ENCODE peak calls at places on chromosomes 13 and 19, in six cellular contexts. P is cardiac muscle cell, N is K562, Q is adrenal gland, R is brain microvascular endothelial cell, I is H9. H is an unnamed sample.
A peak's percentile ranks its signal among the peaks of the same experiment; 100 is the strongest.

GRCh38 chr19:4730740-4731171 is 7.1 kb upstream of the DPP9 start:
- DNase-seq in P (no peak), N (peak; percentile 66), Q (no peak), R (no peak), I (peak; percentile 72), H (peak; percentile 58)

GRCh38 chr13:33642374-33643065 is 175.4 kb upstream of the RFC3 start:
- DNase-seq in P (no peak), N (no peak), Q (peak; percentile 62), R (no peak), I (no peak), H (no peak)

GRCh38 chr19:17136026-17136425 is 60.4 kb downstream of the MYO9B start:
- DNase-seq in P (no peak), N (no peak), Q (no peak), R (no peak), I (no peak), H (no peak)

GRCh38 chr19:30070198-30070969 is 128.3 kb downstream of the URI1 start:
- DNase-seq in P (no peak), N (no peak), Q (no peak), R (no peak), I (peak; percentile 21), H (no peak)

GRCh38 chr19:45973564-45974338 is at the start of gene NOVA2:
- DNase-seq in P (peak; percentile 78), N (peak; percentile 90), Q (peak; percentile 66), R (peak; percentile 56), I (peak; percentile 96), H (peak; percentile 86)

GRCh38 chr13:64158910-64159309 is 2743.3 kb upstream of the PCDH20 start:
- DNase-seq in P (no peak), N (peak; percentile 0), Q (no peak), R (peak; percentile 63), I (no peak), H (no peak)

GRCh38 chr19:5718032-5718578 is 1.8 kb downstream of the LONP1 start:
- DNase-seq in P (no peak), N (peak; percentile 46), Q (peak; percentile 77), R (peak; percentile 62), I (no peak), H (no peak)

GRCh38 chr13:26897706-26898550 is 137.3 kb upstream of the GPR12 start:
- DNase-seq in P (no peak), N (no peak), Q (no peak), R (no peak), I (no peak), H (no peak)

GRCh38 chr13:101289764-101290163 is 126.5 kb downstream of the NALCN start:
- DNase-seq in P (peak; percentile 73), N (no peak), Q (no peak), R (peak; percentile 86), I (peak; percentile 75), H (peak; percentile 80)

GRCh38 chr13:35984287-35984686 is 146.9 kb downstream of the DCLK1 start:
- DNase-seq in P (no peak), N (no peak), Q (no peak), R (no peak), I (no peak), H (no peak)

GRCh38 chr19:42693760-42694350 is 46.4 kb downstream of the PSG3 start:
- DNase-seq in P (no peak), N (peak; percentile 44), Q (peak; percentile 34), R (peak; percentile 14), I (no peak), H (no peak)

GRCh38 chr13:51453308-51453958 is 597 bp upstream of the INTS6 start:
- DNase-seq in P (no peak), N (peak; percentile 86), Q (no peak), R (peak; percentile 49), I (no peak), H (peak; percentile 84)

GRCh38 chr19:1041272-1041834 is 1.4 kb downstream of the ABCA7 start:
- DNase-seq in P (no peak), N (no peak), Q (no peak), R (no peak), I (peak; percentile 27), H (no peak)

GRCh38 chr19:15527705-15528104 is 19.4 kb downstream of the CYP4F22 start:
- DNase-seq in P (no peak), N (no peak), Q (no peak), R (no peak), I (no peak), H (no peak)

GRCh38 chr19:15532779-15533521 is 24.6 kb downstream of the CYP4F22 start:
- DNase-seq in P (no peak), N (no peak), Q (no peak), R (no peak), I (no peak), H (no peak)

GRCh38 chr19:15526408-15526807 is 18.1 kb downstream of the CYP4F22 start:
- DNase-seq in P (no peak), N (no peak), Q (no peak), R (no peak), I (no peak), H (no peak)

GRCh38 chr19:15525291-15525690 is 17.0 kb downstream of the CYP4F22 start:
- DNase-seq in P (no peak), N (no peak), Q (no peak), R (no peak), I (no peak), H (no peak)

DNA sequence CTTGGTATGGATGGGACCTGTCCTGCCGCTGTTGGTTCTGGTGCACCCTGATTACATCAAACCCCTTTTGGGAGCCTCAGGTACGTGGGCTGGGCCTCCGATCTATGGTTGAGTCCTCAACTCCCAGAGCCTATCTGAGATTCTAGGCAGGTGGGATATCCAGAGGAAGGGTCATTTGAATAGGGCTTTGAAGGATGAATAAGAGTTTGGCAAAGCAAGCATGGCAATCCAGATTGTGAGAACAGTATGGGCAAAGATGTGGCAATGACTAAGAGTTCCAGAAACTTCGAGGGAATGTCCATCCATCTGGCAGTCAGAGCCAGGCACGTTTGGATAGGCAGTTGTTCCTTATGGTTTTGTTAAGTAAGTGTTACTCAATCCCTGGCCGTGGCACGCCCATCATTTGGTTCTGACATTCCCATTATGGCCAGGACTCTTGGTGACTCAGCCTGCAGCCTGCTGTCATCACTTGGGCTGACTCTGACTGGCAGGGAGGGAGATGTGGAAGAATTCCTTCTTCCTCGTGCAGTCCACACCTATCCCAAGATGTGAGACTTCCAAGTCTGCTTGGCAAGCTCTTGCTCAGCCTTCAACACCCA is 21.5 kb downstream of the CYP4F22 start:
- DNase-seq in P (no peak), N (no peak), Q (no peak), R (no peak), I (no peak), H (no peak)
- TF ChIP-seq CTCF in P (no peak), N (no peak), Q (no peak), R (no peak), I (no peak), H (no peak)

GRCh38 chr19:49216076-49216475 is 58.5 kb downstream of the TRPM4 start:
- DNase-seq in P (no peak), N (no peak), Q (no peak), R (peak; percentile 73), I (no peak), H (no peak)

GRCh38 chr19:49212302-49212701 is 54.7 kb downstream of the TRPM4 start:
- DNase-seq in P (peak; percentile 28), N (peak; percentile 36), Q (no peak), R (no peak), I (no peak), H (no peak)

GRCh38 chr19:49210901-49211451 is 53.4 kb downstream of the TRPM4 start:
- DNase-seq in P (no peak), N (no peak), Q (no peak), R (no peak), I (no peak), H (peak; percentile 20)

GRCh38 chr19:49214701-49215100 is 57.1 kb downstream of the TRPM4 start:
- DNase-seq in P (no peak), N (no peak), Q (no peak), R (no peak), I (no peak), H (no peak)

GRCh38 chr19:49213791-49214190 is 56.2 kb downstream of the TRPM4 start:
- DNase-seq in P (no peak), N (peak; percentile 69), Q (no peak), R (no peak), I (peak; percentile 70), H (no peak)
- TF ChIP-seq CTCF in P (no peak), N (peak; percentile 74), Q (no peak), R (peak; percentile 42), I (peak; percentile 60), H (no peak)

DNA sequence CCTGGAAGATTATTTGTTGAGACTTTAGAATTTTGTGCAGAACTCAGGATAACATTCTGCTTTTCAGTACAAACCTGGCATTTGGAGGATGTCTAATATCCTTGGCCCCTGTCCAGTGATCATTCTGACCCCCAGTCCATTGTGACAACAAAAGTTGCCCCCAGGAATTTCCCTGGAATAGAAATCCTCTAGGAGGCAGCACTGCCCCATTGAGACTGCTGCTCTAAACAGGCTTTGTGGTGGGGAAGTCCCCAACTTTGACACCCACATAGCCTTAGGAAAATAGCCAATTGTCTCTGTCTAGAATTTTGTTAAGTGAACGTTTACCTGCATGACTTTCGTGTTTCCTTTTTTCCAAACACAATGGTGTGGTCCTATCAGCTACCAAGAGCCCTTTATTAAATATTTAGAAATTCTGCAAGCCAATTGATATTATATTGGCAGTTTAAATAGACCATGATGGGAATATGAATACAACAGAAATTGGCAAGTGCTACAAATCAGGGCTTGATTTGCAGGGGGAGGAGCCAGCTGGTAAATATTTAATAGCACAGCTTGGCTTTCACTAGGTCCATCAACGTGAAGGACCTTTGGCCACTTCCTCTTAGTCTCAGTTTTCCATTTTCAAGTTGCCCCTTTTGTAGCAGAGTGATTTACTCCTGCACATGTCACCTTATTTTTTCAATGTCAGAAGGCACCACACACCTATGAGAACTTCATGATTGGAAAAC is 451.7 kb downstream of the EFNB2 start:
- DNase-seq in P (peak; percentile 31), N (peak; percentile 2), Q (no peak), R (peak; percentile 60), I (peak; percentile 47), H (no peak)
- TF ChIP-seq CTCF in P (peak; percentile 86), N (no peak), Q (peak; percentile 14), R (peak; percentile 86), I (peak; percentile 84), H (no peak)

GRCh38 chr13:109789262-109789661 is 2.9 kb upstream of the IRS2 start:
- DNase-seq in P (no peak), N (no peak), Q (peak; percentile 63), R (no peak), I (no peak), H (no peak)

GRCh38 chr13:109792416-109793090 is 6.2 kb upstream of the IRS2 start:
- DNase-seq in P (no peak), N (no peak), Q (no peak), R (no peak), I (no peak), H (no peak)

GRCh38 chr13:109788372-109789195 is 2.2 kb upstream of the IRS2 start:
- DNase-seq in P (no peak), N (no peak), Q (no peak), R (no peak), I (no peak), H (no peak)

GRCh38 chr13:109790071-109790470 is 3.7 kb upstream of the IRS2 start:
- DNase-seq in P (no peak), N (no peak), Q (no peak), R (no peak), I (no peak), H (no peak)

DNA sequence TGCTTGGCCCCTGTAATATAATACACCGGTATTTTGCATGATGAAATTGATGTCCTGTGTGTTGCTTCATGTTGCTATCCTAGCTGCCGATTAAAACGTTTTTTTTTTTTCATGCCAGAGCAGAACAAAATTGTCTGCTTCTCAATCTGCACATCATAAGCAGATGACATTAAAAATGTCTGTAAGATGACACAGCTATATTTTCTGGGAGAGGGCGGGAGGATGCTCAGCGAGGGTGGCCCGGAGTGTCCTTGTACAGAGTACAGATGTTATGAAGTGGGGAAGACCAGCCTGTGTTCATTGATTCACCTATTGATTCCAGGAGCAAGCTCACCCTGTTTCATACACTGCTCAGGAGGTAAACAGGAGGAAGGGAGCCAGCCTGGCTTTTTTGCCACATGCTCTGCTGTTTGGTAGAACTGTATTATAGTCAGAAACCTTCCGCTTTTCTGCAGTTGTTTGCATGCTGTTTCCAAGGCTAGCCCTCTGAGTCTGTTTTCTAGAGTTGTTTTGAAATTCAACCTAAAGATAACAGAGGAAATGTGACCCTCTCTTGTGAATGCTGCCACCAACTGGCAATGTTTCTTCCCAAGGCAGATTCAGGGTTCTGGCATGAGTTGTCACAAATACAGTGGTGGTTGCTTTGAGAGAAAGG is 4.7 kb upstream of the IRS2 start:
- DNase-seq in P (peak; percentile 52), N (peak; percentile 70), Q (peak; percentile 40), R (peak; percentile 35), I (peak; percentile 40), H (no peak)
- TF ChIP-seq CTCF in P (peak; percentile 43), N (peak; percentile 49), Q (peak; percentile 39), R (peak; percentile 70), I (peak; percentile 62), H (peak; percentile 44)

H was measured in nephron progenitor cell.